ENCODE peak calls at places on chromosomes 4 and X, in eight cellular contexts. U is AG08395, H is H9, N is AG09319, B is mesothelial cell of epicardium, C is bronchial epithelial cell, M is lower lobe of right lung, S is right cardiac atrium. J is an unnamed sample.

GRCh38 chr4:78464265-78464664 is 87.3 kb upstream of the ANXA3 start:
- DNase-seq in U (no peak), H (no peak), M (no peak), N (no peak), S (no peak), C (peak), B (no peak), J (no peak)

GRCh38 chr4:81508786-81509574 is 37.3 kb upstream of the RASGEF1B start:
- DNase-seq in S (no peak), C (no peak), H (no peak), M (no peak), N (no peak), B (no peak), U (no peak), J (no peak)

GRCh38 chr4:20395160-20395773 is 143.6 kb downstream of the SLIT2 start:
- DNase-seq in B (no peak), C (peak), S (peak), U (peak), M (no peak), N (no peak), H (peak), J (no peak)

GRCh38 chrX:23901805-23902204 is 5.9 kb downstream of the APOO start:
- DNase-seq in M (no peak), B (no peak), N (peak), U (peak), S (peak), C (peak), H (peak), J (peak)

GRCh38 chr4:153215976-153216375 is 11.7 kb downstream of the TRIM2 start:
- DNase-seq in C (no peak), N (no peak), S (no peak), U (no peak), M (no peak), H (no peak), B (no peak), J (no peak)

GRCh38 chrX:5991393-5991792 is 237.3 kb downstream of the NLGN4X start:
- DNase-seq in B (no peak), C (no peak), M (no peak), N (no peak), U (no peak), S (no peak), H (no peak), J (no peak)

GRCh38 chrX:11890843-11891514 is 132.9 kb downstream of the MSL3 start:
- DNase-seq in S (peak), U (no peak), C (no peak), N (no peak), H (no peak), B (no peak), M (peak), J (no peak)

GRCh38 chr4:38894340-38894982 is 26.9 kb downstream of the FAM114A1 start:
- DNase-seq in B (no peak), H (no peak), N (no peak), M (no peak), S (no peak), U (no peak), C (no peak), J (no peak)

GRCh38 chr4:168711197-168712120 is 214.6 kb downstream of the PALLD start:
- DNase-seq in S (peak), M (no peak), N (peak), C (peak), B (no peak), U (peak), H (no peak), J (no peak)

GRCh38 chr4:88732714-88733368 is 35.2 kb upstream of the NAP1L5 start:
- DNase-seq in N (no peak), B (no peak), U (no peak), H (no peak), S (no peak), C (no peak), M (no peak), J (no peak)

GRCh38 chr4:159016527-159017137 is 86.2 kb upstream of the RAPGEF2 start:
- DNase-seq in U (no peak), B (no peak), H (peak), C (no peak), N (no peak), M (no peak), S (no peak), J (peak)

GRCh38 chrX:2261838-2262678 is 238.7 kb downstream of the DHRSX start:
- DNase-seq in B (no peak), U (no peak), S (no peak), M (no peak), H (no peak), N (no peak), C (peak), J (no peak)

GRCh38 chrX:10486373-10486772 is 134.0 kb downstream of the MID1 start:
- DNase-seq in U (peak), B (no peak), N (no peak), S (peak), M (no peak), H (no peak), C (peak), J (no peak)

GRCh38 chrX:151988706-151989299 is 14.3 kb upstream of the GABRE start:
- DNase-seq in S (no peak), U (no peak), N (no peak), B (no peak), C (no peak), M (no peak), H (no peak), J (no peak)